ENCODE peak calls at places on chromosome 14, in nine cellular contexts. L is Peyer's patch; N is T-helper 1 cell; B is mesendoderm; H is transverse colon; G is sigmoid colon; X is stimulated activated CD8-positive, alpha-beta memory T cell treated with anti-CD3 and anti-CD28 coated beads, Interleukin-15, amount 100 ng/mL, for 48 hours; D is effector CD4-positive, alpha-beta T cell; S is ecto neural progenitor cell. V is an unnamed sample.

GRCh38 chr14:35402323-35403084 is 2.0 kb downstream of the NFKBIA start:
- DNase-seq in S (no peak), D (peak), X (no peak), G (peak), B (no peak), N (no peak), H (peak), L (peak), V (no peak)

GRCh38 chr14:103001651-103002396 is 55.5 kb downstream of the CDC42BPB start:
- DNase-seq in H (peak), X (no peak), G (no peak), S (no peak), L (peak), B (no peak), D (no peak), N (no peak), V (no peak)

GRCh38 chr14:105335735-105336476 is 21.4 kb downstream of the PACS2 start:
- DNase-seq in N (no peak), B (no peak), H (no peak), D (no peak), X (no peak), L (no peak), S (no peak), G (no peak), V (no peak)

GRCh38 chr14:51205486-51205885 is 34.6 kb upstream of the TMX1 start:
- DNase-seq in H (no peak), N (no peak), D (no peak), X (no peak), B (no peak), G (no peak), S (no peak), L (no peak), V (no peak)

GRCh38 chr14:43540948-43541347 is 966.1 kb downstream of the FSCB start:
- DNase-seq in S (no peak), L (no peak), B (peak), D (no peak), X (no peak), N (no peak), H (no peak), G (no peak), V (no peak)

GRCh38 chr14:50319293-50319692 is 7.2 kb downstream of the DMAC2L start:
- DNase-seq in H (no peak), G (no peak), D (no peak), L (no peak), B (no peak), S (no peak), N (no peak), X (no peak), V (no peak)

GRCh38 chr14:28635387-28635786 is 131.2 kb upstream of the FOXG1 start:
- DNase-seq in S (no peak), L (no peak), B (peak), D (no peak), G (no peak), N (no peak), X (no peak), H (no peak), V (no peak)

GRCh38 chr14:97878727-97879126 is 1081.5 kb downstream of the VRK1 start:
- DNase-seq in H (peak), S (no peak), G (peak), L (no peak), X (no peak), D (no peak), N (no peak), B (no peak), V (peak)

GRCh38 chr14:32507029-32507984 is 178.2 kb downstream of the AKAP6 start:
- DNase-seq in S (no peak), G (no peak), L (no peak), D (no peak), B (peak), N (no peak), H (no peak), X (no peak), V (no peak)

GRCh38 chr14:24051789-24052655 is at the start of gene CARMIL3:
- DNase-seq in S (peak), B (peak), H (peak), D (peak), L (peak), N (peak), X (peak), G (peak), V (peak)

GRCh38 chr14:33404054-33404453 is 465.4 kb downstream of the NPAS3 start:
- DNase-seq in B (peak), H (no peak), S (no peak), X (no peak), L (no peak), D (no peak), N (no peak), G (no peak), V (no peak)

GRCh38 chr14:93323597-93323992 is 9.2 kb downstream of the BTBD7 start:
- DNase-seq in G (no peak), S (no peak), L (no peak), D (no peak), N (no peak), B (no peak), H (no peak), X (no peak), V (no peak)

GRCh38 chr14:35534884-35535793 is 1.2 kb downstream of the INSM2 start:
- DNase-seq in S (peak), N (no peak), B (peak), G (peak), H (peak), L (peak), D (peak), X (peak), V (peak)

GRCh38 chr14:101033006-101033405 is 129.5 kb upstream of the RTL1 start:
- DNase-seq in S (no peak), L (peak), X (no peak), G (peak), D (no peak), B (no peak), N (no peak), H (no peak), V (no peak)